ENCODE peak calls at places on chromosomes 2 and 18, in six cellular contexts. One of them, this sample, is unnamed.

GRCh38 chr2:42974697-42975357 is 182.4 kb upstream of the HAAO start:
- DNase-seq in fibroblast of pulmonary artery: peak
- DNase-seq in AG04450: no peak
- DNase-seq in HCT116: peak
- DNase-seq in OCI-LY7: peak
- DNase-seq in astrocyte of the cerebellum: no peak
- DNase-seq in this sample: peak

GRCh38 chr18:11668441-11669169 is 20.5 kb upstream of the GNAL start:
- DNase-seq in OCI-LY7: no peak
- DNase-seq in astrocyte of the cerebellum: no peak
- DNase-seq in fibroblast of pulmonary artery: no peak
- DNase-seq in HCT116: no peak
- DNase-seq in AG04450: no peak
- DNase-seq in this sample: no peak

GRCh38 chr2:174711206-174711605 is 53.1 kb downstream of the CHRNA1 start:
- DNase-seq in fibroblast of pulmonary artery: peak
- DNase-seq in OCI-LY7: no peak
- DNase-seq in astrocyte of the cerebellum: no peak
- DNase-seq in AG04450: peak
- DNase-seq in HCT116: no peak
- DNase-seq in this sample: no peak

GRCh38 chr2:65379721-65380171 is 52.7 kb downstream of the SPRED2 start:
- DNase-seq in AG04450: no peak
- DNase-seq in fibroblast of pulmonary artery: no peak
- DNase-seq in OCI-LY7: no peak
- DNase-seq in astrocyte of the cerebellum: no peak
- DNase-seq in HCT116: no peak
- DNase-seq in this sample: no peak

GRCh38 chr2:25274868-25275574 is 66.7 kb downstream of the DNMT3A start:
- DNase-seq in astrocyte of the cerebellum: no peak
- DNase-seq in AG04450: no peak
- DNase-seq in HCT116: no peak
- DNase-seq in fibroblast of pulmonary artery: peak
- DNase-seq in OCI-LY7: no peak
- DNase-seq in this sample: peak

GRCh38 chr2:222734690-222735014 is 63.2 kb downstream of the MOGAT1 start:
- DNase-seq in OCI-LY7: peak
- DNase-seq in HCT116: no peak
- DNase-seq in fibroblast of pulmonary artery: peak
- DNase-seq in astrocyte of the cerebellum: no peak
- DNase-seq in AG04450: no peak
- DNase-seq in this sample: no peak

GRCh38 chr18:77884454-77884853 is 634.8 kb downstream of the GALR1 start:
- DNase-seq in AG04450: no peak
- DNase-seq in fibroblast of pulmonary artery: no peak
- DNase-seq in HCT116: no peak
- DNase-seq in astrocyte of the cerebellum: no peak
- DNase-seq in OCI-LY7: no peak
- DNase-seq in this sample: no peak

GRCh38 chr2:57701391-57701791 is 345.2 kb upstream of the VRK2 start:
- DNase-seq in fibroblast of pulmonary artery: peak
- DNase-seq in HCT116: no peak
- DNase-seq in AG04450: no peak
- DNase-seq in astrocyte of the cerebellum: peak
- DNase-seq in OCI-LY7: no peak
- DNase-seq in this sample: no peak